ENCODE peak calls at places on chromosomes 12 and 14, in four cellular contexts. Z is CD4-positive, alpha-beta T cell; I is posterior vena cava; P is stimulated activated CD4-positive, alpha-beta T cell treated with anti-CD3 and anti-CD28 coated beads, Interleukin-4, amount 100 ng/mL, for 48 hours. K is an unnamed sample.

GRCh38 chr12:131121705-131122405 is 168.1 kb downstream of the ADGRD1 start:
- DNase-seq in I (peak), Z (no peak), P (no peak), K (no peak)

GRCh38 chr12:124233041-124233836 is 61.7 kb upstream of the RFLNA start:
- DNase-seq in I (no peak), P (no peak), Z (no peak), K (no peak)

GRCh38 chr14:68397827-68398226 is 395.0 kb downstream of the ZFP36L1 start:
- DNase-seq in I (no peak), Z (no peak), P (no peak), K (no peak)

GRCh38 chr14:34036319-34036761 is 85.5 kb upstream of the EGLN3 start:
- DNase-seq in Z (no peak), P (no peak), I (no peak), K (no peak)

GRCh38 chr12:28269851-28270250 is 79.6 kb downstream of the CCDC91 start:
- DNase-seq in I (no peak), P (no peak), Z (no peak), K (no peak)

GRCh38 chr14:76953196-76953945 is 75.1 kb downstream of the IRF2BPL start:
- DNase-seq in P (no peak), I (peak), Z (peak), K (peak)

GRCh38 chr14:77469041-77469440 is 11.1 kb downstream of the AHSA1 start:
- DNase-seq in I (no peak), Z (no peak), P (no peak), K (peak)

GRCh38 chr12:76250256-76250655 is 98.0 kb downstream of the BBS10 start:
- DNase-seq in P (no peak), I (no peak), Z (no peak), K (no peak)

GRCh38 chr12:46492471-46493351 is 120.1 kb upstream of the SLC38A2 start:
- DNase-seq in Z (no peak), I (no peak), P (no peak), K (no peak)

GRCh38 chr12:65189028-65189718 is 19.8 kb downstream of the LEMD3 start:
- DNase-seq in I (no peak), P (no peak), Z (no peak), K (no peak)

GRCh38 chr12:128008341-128008740 is 258.6 kb upstream of the TMEM132C start:
- DNase-seq in Z (no peak), I (no peak), P (no peak), K (no peak)

GRCh38 chr12:38995249-38995648 is 89.9 kb upstream of the CPNE8 start:
- DNase-seq in Z (no peak), I (no peak), P (no peak), K (no peak)

GRCh38 chr14:61500046-61500445 is 178.7 kb downstream of the PRKCH start:
- DNase-seq in I (no peak), P (no peak), Z (no peak), K (no peak)

GRCh38 chr14:67218126-67218525 is 23.1 kb upstream of the PALS1 start:
- DNase-seq in Z (no peak), P (no peak), I (no peak), K (no peak)

GRCh38 chr14:63164108-63164683 is 40.0 kb upstream of the RHOJ start:
- DNase-seq in P (no peak), Z (no peak), I (no peak), K (no peak)

GRCh38 chr14:92717571-92718042 is 30.8 kb downstream of the LGMN start:
- DNase-seq in I (no peak), Z (no peak), P (no peak), K (no peak)

GRCh38 chr14:23124337-23124954 is 5.4 kb upstream of the CEBPE start:
- DNase-seq in P (no peak), I (peak), Z (no peak), K (no peak)

GRCh38 chr14:36498938-36499337 is 21.1 kb downstream of the NKX2-1 start:
- DNase-seq in I (no peak), P (no peak), Z (no peak), K (no peak)

GRCh38 chr12:50041962-50042361 is 15.4 kb upstream of the ASIC1 start:
- DNase-seq in Z (no peak), P (no peak), I (no peak), K (peak)

GRCh38 chr12:94762259-94762942 is 112.0 kb upstream of the TMCC3 start:
- DNase-seq in I (no peak), P (no peak), Z (no peak), K (no peak)

GRCh38 chr12:13595536-13596450 is 385.6 kb downstream of the GRIN2B start:
- DNase-seq in I (no peak), P (no peak), Z (no peak), K (no peak)

GRCh38 chr12:5088586-5089264 is 45.0 kb downstream of the KCNA5 start:
- DNase-seq in Z (no peak), P (no peak), I (no peak), K (no peak)

GRCh38 chr12:106601548-106601947 is 18.7 kb downstream of the RFX4 start:
- DNase-seq in I (no peak), Z (no peak), P (no peak), K (no peak)

GRCh38 chr12:119956047-119956446 is 33.0 kb upstream of the BICDL1 start:
- DNase-seq in I (no peak), Z (no peak), P (no peak), K (no peak)

GRCh38 chr14:80054020-80054419 is 157.3 kb downstream of the DIO2 start:
- DNase-seq in P (no peak), Z (no peak), I (no peak), K (no peak)

GRCh38 chr14:103422981-103423600 is 37.9 kb downstream of the MARK3 start:
- DNase-seq in P (no peak), I (no peak), Z (no peak), K (no peak)

GRCh38 chr12:101847325-101847724 is 16.6 kb upstream of the GNPTAB start:
- DNase-seq in Z (no peak), P (no peak), I (no peak), K (no peak)

GRCh38 chr12:101697197-101697929 is at the start of gene CHPT1:
- DNase-seq in Z (peak), P (peak), I (peak), K (peak)

GRCh38 chr12:54421175-54421872 is 2.3 kb upstream of the ITGA5 start:
- DNase-seq in P (no peak), Z (no peak), I (peak), K (no peak)

GRCh38 chr14:88426271-88426670 is 40.8 kb downstream of the SPATA7 start:
- DNase-seq in P (no peak), Z (no peak), I (no peak), K (no peak)